ENCODE peak calls at places on chromosomes 7 and 10, in eight cellular contexts. T is iris pigment epithelial cell; M is NB4; D is activated CD4-positive, CD25-positive, alpha-beta regulatory T cell treated with anti-CD3 and anti-CD28 coated beads, Interleukin-2, amount 50 U/mL, for 16 hours; I is GM13977; F is IMR-90; K is SW480; N is T-helper 2 cell. C is an unnamed sample.
A peak's percentile ranks its signal among the peaks of the same experiment; 100 is the strongest.

GRCh38 chr10:129579228-129579627 is 112.2 kb downstream of the MGMT start:
- DNase-seq in F (no peak), D (no peak), T (no peak), M (no peak), N (no peak), K (no peak), I (no peak), C (no peak)

GRCh38 chr10:25849971-25850370 is 84.1 kb upstream of the MYO3A start:
- DNase-seq in N (no peak), I (no peak), M (no peak), T (no peak), K (no peak), F (no peak), D (no peak), C (no peak)

GRCh38 chr7:14196555-14196954 is 207.1 kb upstream of the ETV1 start:
- DNase-seq in K (no peak), I (no peak), T (peak; percentile 46), N (no peak), M (no peak), F (peak; percentile 12), D (no peak), C (no peak)

GRCh38 chr10:102677736-102678354 is 33.6 kb downstream of the TRIM8 start:
- DNase-seq in K (no peak), N (no peak), I (peak; percentile 2), M (no peak), T (no peak), F (no peak), D (no peak), C (no peak)

GRCh38 chr7:139854803-139855497 is 25.9 kb downstream of the TBXAS1 start:
- DNase-seq in D (no peak), N (no peak), I (no peak), F (no peak), T (no peak), K (no peak), M (no peak), C (no peak)

GRCh38 chr10:29658984-29659769 is 24.4 kb upstream of the SVIL start:
- DNase-seq in I (peak; percentile 70), K (peak; percentile 96), T (peak; percentile 100), F (peak; percentile 100), N (peak; percentile 40), D (peak; percentile 43), M (peak; percentile 85), C (no peak)

GRCh38 chr7:16908561-16908960 is 26.8 kb upstream of the AGR3 start:
- DNase-seq in F (no peak), D (no peak), K (no peak), I (no peak), T (no peak), M (no peak), N (no peak), C (no peak)

GRCh38 chr10:62303922-62304321 is 35.3 kb upstream of the RTKN2 start:
- DNase-seq in K (no peak), N (no peak), I (no peak), D (no peak), M (no peak), F (no peak), T (no peak), C (no peak)

GRCh38 chr10:93219347-93219746 is 145.7 kb downstream of the CYP26A1 start:
- DNase-seq in N (no peak), F (peak; percentile 28), I (no peak), M (no peak), T (peak; percentile 55), K (no peak), D (no peak), C (no peak)

GRCh38 chr7:27603813-27604212 is 58.9 kb downstream of the HIBADH start:
- DNase-seq in M (no peak), T (no peak), F (no peak), I (no peak), D (no peak), N (no peak), K (no peak), C (no peak)

GRCh38 chr10:69375307-69376151 is 41.2 kb downstream of the TACR2 start:
- DNase-seq in N (no peak), I (no peak), F (no peak), M (no peak), K (no peak), T (peak; percentile 31), D (no peak), C (peak; percentile 74)

GRCh38 chr7:41205600-41205999 is 497.3 kb downstream of the INHBA start:
- DNase-seq in F (no peak), D (no peak), T (no peak), N (no peak), K (no peak), M (no peak), I (peak; percentile 34), C (no peak)

GRCh38 chr7:116561697-116562483 is 37.1 kb downstream of the CAV1 start:
- DNase-seq in F (peak; percentile 58), K (no peak), N (no peak), T (no peak), M (no peak), I (no peak), D (no peak), C (no peak)

GRCh38 chr10:4213441-4213840 is 428.4 kb upstream of the KLF6 start:
- DNase-seq in F (peak; percentile 28), D (no peak), I (no peak), K (no peak), M (no peak), T (peak; percentile 27), N (no peak), C (no peak)

GRCh38 chr7:84783161-84783803 is 403.6 kb downstream of the SEMA3D start:
- DNase-seq in T (peak; percentile 76), M (peak; percentile 29), K (no peak), F (peak; percentile 39), I (no peak), N (no peak), D (no peak), C (no peak)

GRCh38 chr7:39950473-39951155 is 558 bp downstream of the CDK13 start:
- DNase-seq in T (peak; percentile 57), I (peak; percentile 54), D (no peak), M (peak; percentile 83), K (peak; percentile 51), N (peak; percentile 12), F (peak; percentile 40), C (no peak)

GRCh38 chr10:118259288-118259906 is 82.7 kb downstream of the FAM204A start:
- DNase-seq in M (peak; percentile 63), T (peak; percentile 27), D (no peak), K (peak; percentile 55), F (peak; percentile 6), I (peak; percentile 20), N (no peak), C (peak; percentile 33)

GRCh38 chr7:64618785-64619456 is 47.0 kb upstream of the ZNF107 start:
- DNase-seq in M (peak; percentile 84), F (peak; percentile 60), K (peak; percentile 34), N (no peak), I (no peak), D (no peak), T (peak; percentile 59), C (peak; percentile 22)

GRCh38 chr7:51369746-51370145 is 53.1 kb upstream of the COBL start:
- DNase-seq in F (no peak), D (no peak), I (no peak), N (no peak), T (peak; percentile 6), M (peak; percentile 21), K (peak; percentile 44), C (no peak)

GRCh38 chr10:28400176-28400575 is 97.3 kb upstream of the MPP7 start:
- DNase-seq in T (no peak), F (no peak), N (no peak), K (no peak), I (no peak), M (no peak), D (no peak), C (no peak)

GRCh38 chr7:155807013-155807804 is 5.1 kb downstream of the SHH start:
- DNase-seq in K (no peak), D (no peak), T (no peak), I (no peak), M (peak; percentile 30), F (no peak), N (no peak), C (no peak)

GRCh38 chr10:103602028-103602851 is 108.7 kb downstream of the NEURL1 start:
- DNase-seq in M (no peak), K (no peak), N (no peak), T (no peak), I (no peak), D (no peak), F (no peak), C (no peak)

GRCh38 chr10:6052247-6053221 is 9.6 kb downstream of the IL2RA start:
- DNase-seq in D (peak; percentile 64), T (no peak), I (no peak), F (no peak), N (peak; percentile 73), M (no peak), K (peak; percentile 96), C (no peak)

GRCh38 chr7:1815051-1815481 is 145.0 kb downstream of the ELFN1 start:
- DNase-seq in T (no peak), I (peak; percentile 18), M (peak; percentile 51), N (no peak), D (no peak), F (peak; percentile 17), K (peak; percentile 40), C (no peak)

GRCh38 chr7:42192072-42192471 is 44.9 kb downstream of the GLI3 start:
- DNase-seq in M (no peak), K (no peak), D (no peak), F (no peak), T (peak; percentile 50), I (no peak), N (no peak), C (no peak)

GRCh38 chr10:21534611-21535493 is 820 bp downstream of the MLLT10 start:
- DNase-seq in N (peak; percentile 30), M (peak; percentile 68), K (peak; percentile 70), I (peak; percentile 72), D (no peak), T (no peak), F (peak; percentile 45), C (no peak)

GRCh38 chr10:104351067-104351681 is 2.5 kb upstream of the CFAP58 start:
- DNase-seq in T (peak; percentile 66), N (no peak), D (no peak), K (no peak), I (no peak), F (peak; percentile 75), M (peak; percentile 87), C (no peak)

GRCh38 chr10:79947083-79947415 is 1.9 kb downstream of the SFTPD start:
- DNase-seq in K (no peak), I (no peak), N (no peak), D (no peak), T (no peak), M (no peak), F (no peak), C (no peak)

GRCh38 chr10:17428616-17429097 is 25.7 kb downstream of the ST8SIA6 start:
- DNase-seq in T (no peak), D (peak; percentile 67), I (no peak), N (peak; percentile 49), M (peak; percentile 31), F (no peak), K (peak; percentile 79), C (no peak)

GRCh38 chr7:49187543-49188268 is 263.4 kb downstream of the CDC14C start:
- DNase-seq in M (peak; percentile 42), N (no peak), T (no peak), D (no peak), K (no peak), I (no peak), F (no peak), C (peak; percentile 16)

GRCh38 chr7:1210979-1211608 is 21.6 kb upstream of the UNCX start:
- DNase-seq in N (no peak), F (no peak), M (no peak), I (no peak), K (no peak), T (no peak), D (no peak), C (no peak)

GRCh38 chr10:105149371-105149871 is 508.3 kb downstream of the SORCS3 start:
- DNase-seq in I (no peak), M (no peak), D (no peak), N (no peak), K (peak; percentile 2), T (peak; percentile 1), F (no peak), C (no peak)

GRCh38 chr7:155980841-155981240 is 168.6 kb upstream of the SHH start:
- DNase-seq in T (no peak), I (no peak), M (no peak), K (no peak), N (no peak), F (no peak), D (no peak), C (no peak)

GRCh38 chr7:28890137-28890536 is 68.0 kb downstream of the TRIL start:
- DNase-seq in K (no peak), M (no peak), D (no peak), I (no peak), T (no peak), F (no peak), N (no peak), C (peak; percentile 88)